ENCODE peak calls at places on chromosomes 4 and X, in five cellular contexts. I, B, A, V and Q are unnamed samples.
A peak's percentile ranks its signal among the peaks of the same experiment; 100 is the strongest.

GRCh38 chr4:186068581-186069402 is at the start of gene TLR3:
- DNase-seq in I (no peak), B (no peak), A (no peak), V (no peak), Q (no peak)

GRCh38 chr4:104418313-104418712 is 76.4 kb downstream of the CXXC4 start:
- DNase-seq in I (no peak), B (no peak), A (no peak), V (no peak), Q (no peak)

GRCh38 chrX:69305333-69306062 is 140.2 kb upstream of the PJA1 start:
- DNase-seq in I (no peak), B (no peak), A (no peak), V (no peak), Q (no peak)

GRCh38 chrX:20382082-20382481 is 115.4 kb upstream of the RPS6KA3 start:
- DNase-seq in I (no peak), B (no peak), A (no peak), V (no peak), Q (no peak)

GRCh38 chr4:109005523-109005922 is 242.7 kb upstream of the ETNPPL start:
- DNase-seq in I (no peak), B (no peak), A (no peak), V (no peak), Q (no peak)

GRCh38 chr4:8173641-8174242 is 15.1 kb upstream of the ABLIM2 start:
- DNase-seq in I (no peak), B (no peak), A (no peak), V (no peak), Q (no peak)

GRCh38 chr4:53929955-53930798 is 134.2 kb downstream of the CHIC2 start:
- DNase-seq in I (peak; percentile 65), B (peak; percentile 65), A (peak; percentile 82), V (peak; percentile 69), Q (peak; percentile 82)

GRCh38 chrX:110675866-110676265 is 119.8 kb downstream of the CHRDL1 start:
- DNase-seq in I (no peak), B (no peak), A (no peak), V (no peak), Q (no peak)

GRCh38 chrX:31543565-31544125 is 471.8 kb upstream of the FTHL17 start:
- DNase-seq in I (no peak), B (no peak), A (no peak), V (no peak), Q (no peak)

GRCh38 chrX:120790118-120790517 is 85.5 kb downstream of the CT47B1 start:
- DNase-seq in I (peak; percentile 33), B (no peak), A (peak; percentile 71), V (peak; percentile 12), Q (no peak)

GRCh38 chr4:114156371-114156770 is 176.9 kb upstream of the ARSJ start:
- DNase-seq in I (no peak), B (no peak), A (no peak), V (no peak), Q (no peak)

GRCh38 chr4:86398187-86398586 is 38.3 kb upstream of the MAPK10 start:
- DNase-seq in I (no peak), B (no peak), A (no peak), V (no peak), Q (no peak)

GRCh38 chr4:110970642-110971041 is 347.8 kb upstream of the PITX2 start:
- DNase-seq in I (peak; percentile 4), B (no peak), A (no peak), V (peak; percentile 68), Q (no peak)

GRCh38 chr4:189940178-189941004 is at the start of gene FRG1:
- DNase-seq in I (peak; percentile 38), B (peak; percentile 85), A (peak; percentile 97), V (peak; percentile 97), Q (peak; percentile 95)

GRCh38 chrX:130176354-130176776 is 4.6 kb downstream of the RAB33A start:
- DNase-seq in I (no peak), B (no peak), A (no peak), V (peak; percentile 39), Q (no peak)

GRCh38 chr4:74757136-74757535 is 37.2 kb downstream of the BTC start:
- DNase-seq in I (no peak), B (no peak), A (no peak), V (no peak), Q (no peak)

GRCh38 chrX:114580336-114580735 is 3.5 kb upstream of the HTR2C start:
- DNase-seq in I (no peak), B (no peak), A (no peak), V (no peak), Q (no peak)

GRCh38 chr4:153618831-153619230 is 65.2 kb upstream of the TLR2 start:
- DNase-seq in I (no peak), B (no peak), A (no peak), V (no peak), Q (no peak)

GRCh38 chr4:38982356-38983095 is 49.7 kb downstream of the TMEM156 start:
- DNase-seq in I (no peak), B (no peak), A (no peak), V (no peak), Q (no peak)

GRCh38 chr4:145635117-145635516 is 15.9 kb downstream of the MMAA start:
- DNase-seq in I (no peak), B (no peak), A (no peak), V (no peak), Q (no peak)

GRCh38 chrX:109740076-109740809 is 7.2 kb upstream of the ACSL4 start:
- DNase-seq in I (peak; percentile 19), B (no peak), A (no peak), V (no peak), Q (no peak)

GRCh38 chrX:40933132-40934078 is 151.8 kb upstream of the USP9X start:
- DNase-seq in I (no peak), B (no peak), A (no peak), V (no peak), Q (no peak)

GRCh38 chr4:187209921-187210613 is 486.4 kb upstream of the FAT1 start:
- DNase-seq in I (no peak), B (no peak), A (no peak), V (no peak), Q (no peak)

GRCh38 chr4:66014146-66014765 is 344.0 kb upstream of the EPHA5 start:
- DNase-seq in I (no peak), B (no peak), A (no peak), V (no peak), Q (no peak)

GRCh38 chrX:69152398-69152797 is 12.9 kb downstream of the PJA1 start:
- DNase-seq in I (no peak), B (no peak), A (peak; percentile 70), V (peak; percentile 43), Q (no peak)

GRCh38 chrX:103919336-103919682 is 43.1 kb upstream of the TMSB15B start:
- DNase-seq in I (peak; percentile 72), B (no peak), A (no peak), V (peak; percentile 17), Q (no peak)

GRCh38 chr4:157043131-157043530 is 32.8 kb upstream of the GLRB start:
- DNase-seq in I (no peak), B (no peak), A (no peak), V (no peak), Q (no peak)

GRCh38 chr4:157050561-157050960 is 25.4 kb upstream of the GLRB start:
- DNase-seq in I (no peak), B (no peak), A (no peak), V (no peak), Q (no peak)

GRCh38 chr4:157048248-157048647 is 27.7 kb upstream of the GLRB start:
- DNase-seq in I (no peak), B (peak; percentile 27), A (peak; percentile 87), V (peak; percentile 9), Q (no peak)

GRCh38 chr4:157040380-157040779 is 35.6 kb upstream of the GLRB start:
- DNase-seq in I (no peak), B (no peak), A (no peak), V (no peak), Q (no peak)

DNA sequence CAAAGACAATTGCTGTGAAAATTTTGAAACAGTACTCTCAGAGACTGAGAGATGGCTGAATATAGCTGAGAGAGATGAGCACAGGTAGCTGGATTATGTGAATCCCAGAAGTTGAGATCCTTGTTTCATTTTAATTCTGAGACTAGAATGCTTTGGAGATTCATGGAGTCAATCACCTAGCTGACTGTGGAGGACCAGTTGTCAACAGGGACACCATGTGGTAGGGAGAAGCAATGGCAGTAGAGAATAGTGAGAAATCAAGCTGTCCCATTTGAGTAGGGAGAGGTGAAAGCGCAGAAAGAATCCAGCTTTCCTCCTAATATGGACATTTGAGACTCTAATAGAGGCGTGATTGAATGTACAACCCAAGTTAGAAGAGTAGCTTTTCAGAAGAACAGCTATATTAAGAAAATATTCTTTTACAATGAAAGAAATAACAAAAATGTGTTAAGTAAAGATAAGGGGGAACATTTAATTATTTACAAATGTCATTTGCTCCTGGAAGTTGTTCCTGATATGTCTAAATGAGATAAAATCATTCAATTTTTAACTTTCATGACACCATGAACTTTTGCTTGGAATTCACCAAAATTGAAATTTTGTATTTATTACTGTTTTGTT is 30.3 kb upstream of the GLRB start:
- DNase-seq in I (peak; percentile 22), B (no peak), A (peak; percentile 66), V (peak; percentile 9), Q (no peak)
- TF ChIP-seq EP300 in I (no peak), B (no peak), A (no peak), V (no peak), Q (no peak)

DNA sequence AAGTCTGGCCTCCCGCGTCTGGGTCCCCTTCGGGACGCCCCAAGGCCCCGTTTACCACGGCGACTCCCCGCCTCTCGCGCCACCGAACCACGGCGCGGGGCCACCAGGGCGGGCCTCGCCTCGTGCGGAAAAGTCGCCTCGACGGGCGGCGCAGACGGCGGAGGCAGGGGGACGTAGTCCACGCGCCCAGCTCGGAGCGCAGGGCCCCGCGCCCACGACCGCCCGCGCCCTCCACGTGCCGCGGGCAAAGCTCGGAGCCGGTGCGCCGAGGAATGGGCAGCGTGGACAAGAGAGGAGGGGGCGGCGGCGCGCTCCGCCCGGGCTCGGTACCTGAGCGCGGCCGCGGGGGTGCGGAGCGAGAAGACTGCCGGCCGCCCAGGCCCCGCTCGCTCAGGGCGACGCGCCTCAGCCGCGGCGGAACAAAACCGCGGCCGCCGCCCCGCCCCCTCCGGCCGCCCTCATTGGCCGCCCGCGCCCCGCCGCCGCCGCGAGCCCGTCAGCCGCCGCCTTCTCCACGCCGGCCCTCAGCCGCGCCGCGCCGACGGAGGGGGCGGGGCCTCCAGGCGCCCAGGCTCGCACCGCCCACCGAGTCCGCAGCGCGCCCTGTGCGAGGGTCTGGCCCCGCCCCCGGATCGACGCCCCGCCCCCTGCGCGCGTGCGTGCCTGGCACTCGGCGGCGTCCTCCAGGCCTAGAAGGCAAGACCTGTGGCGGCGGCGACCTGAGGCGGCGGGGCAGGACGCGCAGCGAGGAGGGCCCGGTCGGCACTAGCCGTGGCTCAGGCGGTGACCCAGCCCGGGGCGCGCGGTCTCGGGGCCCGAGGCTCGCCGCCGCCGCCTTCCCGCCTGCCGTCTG is at the start of gene FAM53A:
- DNase-seq in I (peak; percentile 36), B (peak; percentile 92), A (peak; percentile 95), V (peak; percentile 96), Q (peak; percentile 95)
- TF ChIP-seq POLR2A in I (peak; percentile 10), B (no peak), A (no peak), V (no peak), Q (no peak)

GRCh38 chr4:10114607-10115006 is 2.0 kb downstream of the WDR1 start:
- DNase-seq in I (no peak), B (no peak), A (no peak), V (no peak), Q (no peak)
- H3K4me1 ChIP-seq in I (peaks cover 20% of the 10 kb centered on the region), B (peaks cover 58% of the 10 kb centered on the region), A (no peaks in the 10 kb centered on the region), V (peaks cover 63% of the 10 kb centered on the region), Q (peaks cover 75% of the 10 kb centered on the region)

GRCh38 chr4:70687821-70688794 is at the start of gene UTP3:
- DNase-seq in I (peak; percentile 75), B (peak; percentile 90), A (peak; percentile 98), V (peak; percentile 96), Q (peak; percentile 92)
- TF ChIP-seq EP300 in I (no peak), B (peak; percentile 98), A (no peak), V (no peak), Q (no peak)